ENCODE peak calls at places on chromosomes 2 and 18, in four cellular contexts. N is transverse colon, J is endodermal cell, P is cardiac muscle cell. Q is an unnamed sample.

GRCh38 chr2:127176371-127177311 is 43.5 kb downstream of the CYP27C1 start:
- DNase-seq in N (peak), J (peak), P (peak), Q (no peak)

GRCh38 chr2:146450131-146450530 is 1394.7 kb upstream of the ACVR2A start:
- DNase-seq in N (no peak), J (no peak), P (no peak), Q (no peak)

GRCh38 chr2:107358362-107358761 is 468.3 kb upstream of the RGPD4 start:
- DNase-seq in N (no peak), J (no peak), P (no peak), Q (no peak)

GRCh38 chr2:34241905-34242740 is 643.0 kb upstream of the FAM98A start:
- DNase-seq in N (no peak), J (no peak), P (no peak), Q (no peak)

GRCh38 chr2:182548031-182548950 is 121.5 kb upstream of the PDE1A start:
- DNase-seq in N (no peak), J (no peak), P (peak), Q (no peak)

GRCh38 chr18:55897101-55897500 is 309.1 kb upstream of the TCF4 start:
- DNase-seq in N (no peak), J (no peak), P (no peak), Q (no peak)

GRCh38 chr18:3061581-3062416 is 48.9 kb upstream of the LPIN2 start:
- DNase-seq in N (no peak), J (peak), P (no peak), Q (no peak)

GRCh38 chr2:202643012-202643858 is 8.5 kb downstream of the FAM117B start:
- DNase-seq in N (no peak), J (no peak), P (no peak), Q (no peak)

GRCh38 chr2:189379287-189379630 is 62.0 kb upstream of the WDR75 start:
- DNase-seq in N (no peak), J (no peak), P (peak), Q (no peak)

GRCh38 chr2:41326801-41327200 is 721.0 kb upstream of the PKDCC start:
- DNase-seq in N (no peak), J (peak), P (no peak), Q (no peak)

GRCh38 chr2:165778653-165779451 is 15.2 kb downstream of the GALNT3 start:
- DNase-seq in N (no peak), J (peak), P (peak), Q (peak)

GRCh38 chr2:15640291-15640711 is 48.6 kb downstream of the DDX1 start:
- DNase-seq in N (no peak), J (no peak), P (peak), Q (no peak)

GRCh38 chr2:43142921-43143438 is 83.4 kb downstream of the ZFP36L2 start:
- DNase-seq in N (no peak), J (no peak), P (no peak), Q (no peak)

GRCh38 chr2:205655775-205656425 is 26.4 kb upstream of the NRP2 start:
- DNase-seq in N (no peak), J (no peak), P (no peak), Q (no peak)

GRCh38 chr2:127641133-127641532 is 4.8 kb upstream of the GPR17 start:
- DNase-seq in N (no peak), J (no peak), P (no peak), Q (no peak)

GRCh38 chr2:171592026-171592555 is 69.8 kb downstream of the CYBRD1 start:
- DNase-seq in N (no peak), J (no peak), P (peak), Q (no peak)

GRCh38 chr2:70469961-70470360 is 83.7 kb downstream of the TGFA start:
- DNase-seq in N (no peak), J (no peak), P (no peak), Q (no peak)

GRCh38 chr2:65435625-65436168 is 3.3 kb upstream of the SPRED2 start:
- DNase-seq in N (peak), J (peak), P (peak), Q (peak)

GRCh38 chr2:109126501-109126860 is 2.5 kb upstream of the SH3RF3 start:
- DNase-seq in N (no peak), J (no peak), P (peak), Q (no peak)

GRCh38 chr2:219656523-219656922 is 29.1 kb downstream of the SLC4A3 start:
- DNase-seq in N (no peak), J (no peak), P (no peak), Q (no peak)

GRCh38 chr2:14524803-14525080 is 107.8 kb upstream of the LRATD1 start:
- DNase-seq in N (no peak), J (no peak), P (no peak), Q (no peak)

GRCh38 chr2:18721038-18721922 is 131.9 kb upstream of the NT5C1B start:
- DNase-seq in N (no peak), J (no peak), P (peak), Q (no peak)

GRCh38 chr2:38719706-38720105 is 31.5 kb downstream of the SRSF7 start:
- DNase-seq in N (no peak), J (peak), P (no peak), Q (no peak)

GRCh38 chr18:35592298-35592697 is 10.8 kb downstream of the GALNT1 start:
- DNase-seq in N (no peak), J (no peak), P (no peak), Q (peak)

GRCh38 chr2:188787002-188787660 is 187.0 kb upstream of the COL3A1 start:
- DNase-seq in N (no peak), J (no peak), P (peak), Q (no peak)

GRCh38 chr18:72161686-72162085 is 382.5 kb downstream of the CBLN2 start:
- DNase-seq in N (no peak), J (no peak), P (no peak), Q (no peak)

GRCh38 chr2:1282552-1282951 is 130.7 kb upstream of the TPO start:
- DNase-seq in N (no peak), J (no peak), P (peak), Q (no peak)

GRCh38 chr2:118437501-118437900 is 349.2 kb downstream of the INSIG2 start:
- DNase-seq in N (no peak), J (no peak), P (no peak), Q (no peak)

GRCh38 chr2:6887783-6888192 is 10.2 kb downstream of the RSAD2 start:
- DNase-seq in N (no peak), J (no peak), P (no peak), Q (no peak)

GRCh38 chr2:42193722-42194187 is 24.6 kb downstream of the EML4 start:
- DNase-seq in N (no peak), J (no peak), P (no peak), Q (no peak)

GRCh38 chr2:62197017-62197586 is 1.2 kb downstream of the B3GNT2 start:
- DNase-seq in N (peak), J (peak), P (no peak), Q (peak)
- TF ChIP-seq CTCF in N (no peak), J (no peak), P (peak), Q (peak)

DNA sequence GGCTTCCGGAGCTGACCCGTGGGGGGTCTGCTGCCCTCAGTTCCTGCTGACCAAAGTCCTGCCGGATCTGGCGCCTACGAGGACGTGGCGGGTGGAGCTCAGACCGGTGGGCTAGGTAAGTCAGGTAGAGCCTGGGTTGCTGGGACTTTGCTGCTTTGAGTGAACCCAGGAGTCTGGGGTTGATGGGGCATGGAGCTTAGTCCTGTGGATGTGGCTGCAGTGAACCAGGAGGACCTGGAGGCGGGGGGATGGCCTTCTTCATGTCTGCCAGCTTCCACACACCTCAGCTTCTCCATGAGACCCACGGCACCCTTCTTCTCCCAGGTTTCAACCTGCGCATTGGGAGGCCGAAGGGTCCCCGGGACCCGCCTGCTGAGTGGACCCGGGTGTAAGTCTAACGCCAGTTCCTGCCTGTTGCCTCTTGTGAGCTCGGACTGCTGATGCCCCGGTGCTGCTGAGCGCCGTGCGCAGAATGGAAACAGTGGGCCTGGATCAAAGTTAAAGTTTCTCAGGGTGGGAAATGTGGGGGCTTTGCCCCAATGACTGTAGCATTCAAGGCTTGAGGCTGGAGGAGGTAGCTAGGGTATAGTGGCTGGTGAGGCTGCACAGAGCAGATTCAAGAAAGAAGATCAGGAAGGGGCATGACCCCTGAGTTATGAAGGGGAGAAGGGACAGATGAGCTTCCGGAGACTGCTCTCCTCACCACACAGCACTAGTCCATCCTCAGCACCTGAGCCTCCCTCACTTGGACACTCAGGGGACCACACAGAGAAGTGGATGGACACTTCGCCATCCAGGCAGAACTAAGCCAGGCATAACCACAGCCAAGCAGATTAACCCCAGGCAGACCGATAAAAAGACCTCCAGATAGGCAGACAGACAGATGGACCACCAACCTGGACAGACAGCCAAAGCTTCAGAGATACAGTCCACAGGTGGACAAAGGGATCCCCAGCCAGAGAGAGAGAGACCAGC is 17.3 kb downstream of the PTPN18 start:
- DNase-seq in N (no peak), J (no peak), P (no peak), Q (peak)
- TF ChIP-seq CTCF in N (peak), J (peak), P (no peak), Q (no peak)

GRCh38 chr2:176174382-176174834 is 14.1 kb upstream of the HOXD1 start:
- DNase-seq in N (no peak), J (peak), P (no peak), Q (no peak)
- TF ChIP-seq CTCF in N (no peak), J (no peak), P (no peak), Q (no peak)

DNA sequence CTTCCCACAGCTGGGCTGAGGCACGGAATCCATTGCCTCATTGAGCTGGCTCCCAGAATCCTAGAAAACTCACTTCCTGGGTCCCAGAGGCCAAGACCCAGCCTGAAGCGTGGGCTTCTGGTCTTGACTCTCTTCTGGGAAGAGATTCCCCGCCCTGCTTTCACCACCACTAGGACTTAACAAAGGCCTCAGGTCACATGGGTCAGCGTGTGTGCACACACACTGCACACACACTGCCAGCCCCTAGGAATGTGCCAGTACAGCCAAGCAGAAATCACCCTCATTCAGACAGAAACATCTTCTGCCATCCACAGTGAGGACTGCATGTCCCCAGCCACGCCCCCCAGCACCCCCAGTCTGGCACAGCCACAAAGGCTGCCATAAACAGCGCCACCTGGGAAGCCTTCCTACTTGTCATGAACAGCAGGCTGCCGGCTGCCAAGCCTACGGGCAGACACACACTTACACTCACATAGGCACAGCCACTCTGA is 165.7 kb downstream of the TNS1 start:
- DNase-seq in N (peak), J (peak), P (peak), Q (no peak)
- TF ChIP-seq CTCF in N (no peak), J (peak), P (peak), Q (no peak)

GRCh38 chr2:124570872-124571271 is 545.8 kb downstream of the CNTNAP5 start:
- DNase-seq in N (no peak), J (no peak), P (no peak), Q (no peak)
- TF ChIP-seq CTCF in N (no peak), J (no peak), P (no peak), Q (no peak)

DNA sequence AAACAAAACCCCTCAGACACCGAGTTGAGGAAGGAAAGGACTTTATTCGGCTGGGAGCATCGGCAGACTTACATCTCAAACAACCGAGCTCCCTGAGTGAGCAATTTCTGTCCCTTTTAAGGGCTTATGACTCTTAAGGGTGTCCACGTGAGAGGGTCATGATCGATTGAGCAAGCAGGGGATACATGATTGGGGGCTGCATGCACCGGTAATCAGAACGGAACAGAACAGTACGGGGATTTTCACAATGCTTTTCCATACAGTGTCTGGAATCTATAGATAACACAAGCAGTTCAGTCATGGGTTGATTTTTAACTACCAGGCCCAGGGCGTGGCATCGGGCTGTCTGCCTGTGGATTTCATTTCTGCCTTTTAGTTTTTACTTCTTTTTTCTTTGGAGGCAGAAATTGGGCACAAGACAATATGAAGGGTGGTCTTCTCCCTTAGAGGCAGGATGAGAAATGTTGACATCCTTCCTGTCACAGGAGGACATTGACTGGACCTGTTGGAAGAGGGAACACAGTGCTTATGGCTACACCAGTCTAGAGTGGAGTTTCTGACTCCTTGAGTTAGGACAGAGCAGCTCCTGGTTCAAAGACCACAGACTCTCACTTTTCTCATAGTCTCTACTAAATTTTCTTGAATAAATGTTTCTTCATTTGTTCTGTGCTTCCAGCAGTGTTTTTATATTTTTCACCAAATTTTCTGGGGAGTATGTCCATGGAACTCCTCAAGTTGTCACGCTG is 35.8 kb downstream of the SPOPL start:
- DNase-seq in N (peak), J (no peak), P (no peak), Q (no peak)
- TF ChIP-seq CTCF in N (no peak), J (no peak), P (no peak), Q (no peak)

GRCh38 chr18:78986018-78986481 is 6.4 kb downstream of the SALL3 start:
- DNase-seq in N (no peak), J (peak), P (peak), Q (no peak)
- TF ChIP-seq CTCF in N (no peak), J (peak), P (peak), Q (peak)

DNA sequence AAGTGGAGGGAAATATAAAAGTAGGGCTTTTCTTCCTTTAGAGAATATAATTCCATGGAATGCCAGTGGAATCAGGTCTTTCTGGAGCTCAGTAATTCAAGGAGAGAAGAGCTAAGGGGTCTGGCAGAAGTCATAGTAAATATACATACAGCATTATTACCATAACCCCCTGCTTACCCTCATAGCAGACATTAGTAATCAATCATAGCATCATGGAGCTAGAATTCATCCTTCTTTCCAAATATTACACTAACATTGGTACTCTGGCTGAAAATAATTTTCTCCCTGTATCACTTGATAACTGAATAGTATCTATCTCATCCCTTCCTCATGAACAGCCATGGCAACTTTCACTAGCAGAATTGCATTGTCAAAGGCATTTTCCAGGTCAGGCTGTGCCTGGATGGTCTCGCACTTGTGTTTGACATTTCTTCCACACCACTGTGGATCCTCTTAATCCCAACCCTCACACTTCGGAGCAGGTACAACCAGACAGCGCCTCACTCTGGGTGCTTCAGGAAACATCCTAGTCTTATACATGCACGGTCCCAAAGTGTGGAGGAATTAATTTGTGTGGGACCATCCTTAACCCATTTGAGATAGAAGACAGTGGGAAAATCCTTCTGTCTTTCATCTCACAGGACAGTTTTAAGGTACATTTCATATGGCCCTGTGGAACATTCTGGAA is 84.2 kb upstream of the SEC11C start:
- DNase-seq in N (no peak), J (peak), P (peak), Q (no peak)
- TF ChIP-seq CTCF in N (no peak), J (peak), P (peak), Q (no peak)

DNA sequence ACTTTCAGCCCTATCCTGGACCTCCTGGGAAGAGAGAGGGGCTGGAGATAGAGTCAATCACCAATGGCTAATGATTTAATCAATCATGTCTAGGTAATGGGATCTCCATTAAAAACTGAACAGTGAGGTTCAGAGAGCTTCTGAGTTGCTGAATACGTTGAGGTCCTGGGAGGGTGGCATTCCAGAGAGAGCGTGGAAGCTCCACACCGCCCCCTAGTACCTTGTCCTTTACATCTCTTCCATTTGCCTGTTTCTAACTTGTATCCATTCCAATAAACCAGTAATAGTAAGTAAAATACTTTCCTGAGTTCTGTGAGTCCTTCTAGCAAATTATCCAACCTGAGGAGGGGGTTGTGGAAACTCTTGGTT is 101.7 kb downstream of the B3GNT2 start:
- DNase-seq in N (no peak), J (peak), P (peak), Q (no peak)
- TF ChIP-seq CTCF in N (no peak), J (peak), P (peak), Q (no peak)

GRCh38 chr2:173472112-173472511 is 117.4 kb downstream of the CDCA7 start:
- DNase-seq in N (no peak), J (no peak), P (no peak), Q (no peak)
- TF ChIP-seq CTCF in N (no peak), J (no peak), P (no peak), Q (no peak)

Q was measured in GM20000.